ENCODE peak calls at places on chromosomes 13 and 19, in nine cellular contexts. One of them, this sample, is unnamed.

GRCh38 chr19:7533281-7533819 is 2.2 kb upstream of the PNPLA6 start:
- DNase-seq in uterus: peak
- DNase-seq in HFF-Myc: no peak
- DNase-seq in heart right ventricle: peak
- DNase-seq in right lobe of liver: peak
- DNase-seq in D721Med: no peak
- DNase-seq in PC-3: no peak
- DNase-seq in left ventricle myocardium inferior: peak
- DNase-seq in progenitor cell of endocrine pancreas: no peak
- DNase-seq in this sample: no peak

GRCh38 chr19:1027953-1028902 is 1.8 kb downstream of the CNN2 start:
- DNase-seq in D721Med: no peak
- DNase-seq in PC-3: peak
- DNase-seq in uterus: peak
- DNase-seq in HFF-Myc: peak
- DNase-seq in right lobe of liver: no peak
- DNase-seq in heart right ventricle: peak
- DNase-seq in progenitor cell of endocrine pancreas: peak
- DNase-seq in left ventricle myocardium inferior: peak
- DNase-seq in this sample: peak

GRCh38 chr19:7783991-7784421 is 21.0 kb downstream of the CLEC4M start:
- DNase-seq in heart right ventricle: no peak
- DNase-seq in progenitor cell of endocrine pancreas: no peak
- DNase-seq in uterus: no peak
- DNase-seq in right lobe of liver: no peak
- DNase-seq in PC-3: peak
- DNase-seq in HFF-Myc: no peak
- DNase-seq in D721Med: no peak
- DNase-seq in left ventricle myocardium inferior: no peak
- DNase-seq in this sample: no peak

GRCh38 chr19:45767410-45767880 is 1.6 kb downstream of the SIX5 start:
- DNase-seq in HFF-Myc: no peak
- DNase-seq in D721Med: no peak
- DNase-seq in right lobe of liver: peak
- DNase-seq in heart right ventricle: peak
- DNase-seq in left ventricle myocardium inferior: peak
- DNase-seq in progenitor cell of endocrine pancreas: no peak
- DNase-seq in PC-3: peak
- DNase-seq in uterus: peak
- DNase-seq in this sample: no peak

GRCh38 chr13:109818136-109818535 is 31.8 kb upstream of the IRS2 start:
- DNase-seq in D721Med: no peak
- DNase-seq in right lobe of liver: no peak
- DNase-seq in PC-3: no peak
- DNase-seq in HFF-Myc: no peak
- DNase-seq in left ventricle myocardium inferior: no peak
- DNase-seq in uterus: no peak
- DNase-seq in progenitor cell of endocrine pancreas: no peak
- DNase-seq in heart right ventricle: no peak
- DNase-seq in this sample: no peak

GRCh38 chr13:83975668-83976165 is 93.4 kb upstream of the SLITRK1 start:
- DNase-seq in left ventricle myocardium inferior: no peak
- DNase-seq in uterus: no peak
- DNase-seq in D721Med: no peak
- DNase-seq in PC-3: no peak
- DNase-seq in progenitor cell of endocrine pancreas: no peak
- DNase-seq in right lobe of liver: no peak
- DNase-seq in heart right ventricle: no peak
- DNase-seq in HFF-Myc: no peak
- DNase-seq in this sample: no peak

GRCh38 chr19:8466018-8466417 is 21.2 kb downstream of the HNRNPM start:
- DNase-seq in right lobe of liver: no peak
- DNase-seq in heart right ventricle: no peak
- DNase-seq in left ventricle myocardium inferior: no peak
- DNase-seq in progenitor cell of endocrine pancreas: no peak
- DNase-seq in D721Med: no peak
- DNase-seq in PC-3: no peak
- DNase-seq in uterus: no peak
- DNase-seq in HFF-Myc: no peak
- DNase-seq in this sample: no peak

GRCh38 chr19:31271569-31271911 is 77.7 kb downstream of the TSHZ3 start:
- DNase-seq in HFF-Myc: no peak
- DNase-seq in PC-3: no peak
- DNase-seq in left ventricle myocardium inferior: no peak
- DNase-seq in right lobe of liver: no peak
- DNase-seq in progenitor cell of endocrine pancreas: no peak
- DNase-seq in D721Med: no peak
- DNase-seq in uterus: no peak
- DNase-seq in heart right ventricle: no peak
- DNase-seq in this sample: no peak

GRCh38 chr13:91986771-91987515 is 588.5 kb downstream of the GPC5 start:
- DNase-seq in heart right ventricle: no peak
- DNase-seq in D721Med: no peak
- DNase-seq in progenitor cell of endocrine pancreas: no peak
- DNase-seq in right lobe of liver: no peak
- DNase-seq in HFF-Myc: no peak
- DNase-seq in PC-3: no peak
- DNase-seq in left ventricle myocardium inferior: no peak
- DNase-seq in uterus: no peak
- DNase-seq in this sample: no peak

GRCh38 chr19:38720559-38721236 is 23.6 kb downstream of the CAPN12 start:
- DNase-seq in progenitor cell of endocrine pancreas: no peak
- DNase-seq in left ventricle myocardium inferior: no peak
- DNase-seq in heart right ventricle: no peak
- DNase-seq in right lobe of liver: no peak
- DNase-seq in D721Med: no peak
- DNase-seq in PC-3: no peak
- DNase-seq in uterus: no peak
- DNase-seq in HFF-Myc: no peak
- DNase-seq in this sample: no peak

GRCh38 chr19:55179570-55180484 is at the start of gene SYT5:
- DNase-seq in D721Med: no peak
- DNase-seq in PC-3: peak
- DNase-seq in heart right ventricle: peak
- DNase-seq in right lobe of liver: peak
- DNase-seq in uterus: no peak
- DNase-seq in progenitor cell of endocrine pancreas: peak
- DNase-seq in left ventricle myocardium inferior: peak
- DNase-seq in HFF-Myc: no peak
- DNase-seq in this sample: peak

GRCh38 chr13:60661514-60661913 is 264.5 kb downstream of the TDRD3 start:
- DNase-seq in HFF-Myc: no peak
- DNase-seq in left ventricle myocardium inferior: no peak
- DNase-seq in PC-3: no peak
- DNase-seq in right lobe of liver: no peak
- DNase-seq in uterus: no peak
- DNase-seq in D721Med: peak
- DNase-seq in heart right ventricle: no peak
- DNase-seq in progenitor cell of endocrine pancreas: no peak
- DNase-seq in this sample: no peak

GRCh38 chr13:80116107-80116506 is 224.8 kb downstream of the SPRY2 start:
- DNase-seq in uterus: no peak
- DNase-seq in D721Med: no peak
- DNase-seq in left ventricle myocardium inferior: no peak
- DNase-seq in right lobe of liver: no peak
- DNase-seq in PC-3: peak
- DNase-seq in heart right ventricle: no peak
- DNase-seq in progenitor cell of endocrine pancreas: no peak
- DNase-seq in HFF-Myc: peak
- DNase-seq in this sample: no peak

GRCh38 chr13:48750588-48751383 is 97.1 kb downstream of the CYSLTR2 start:
- DNase-seq in left ventricle myocardium inferior: peak
- DNase-seq in PC-3: no peak
- DNase-seq in D721Med: no peak
- DNase-seq in HFF-Myc: no peak
- DNase-seq in heart right ventricle: peak
- DNase-seq in right lobe of liver: no peak
- DNase-seq in progenitor cell of endocrine pancreas: no peak
- DNase-seq in uterus: peak
- DNase-seq in this sample: no peak

GRCh38 chr13:99765869-99766268 is 205.7 kb downstream of the ZIC5 start:
- DNase-seq in PC-3: no peak
- DNase-seq in progenitor cell of endocrine pancreas: no peak
- DNase-seq in D721Med: no peak
- DNase-seq in right lobe of liver: no peak
- DNase-seq in uterus: no peak
- DNase-seq in heart right ventricle: no peak
- DNase-seq in left ventricle myocardium inferior: no peak
- DNase-seq in HFF-Myc: no peak
- DNase-seq in this sample: no peak

GRCh38 chr13:99768986-99769385 is 202.6 kb downstream of the ZIC5 start:
- DNase-seq in left ventricle myocardium inferior: no peak
- DNase-seq in D721Med: no peak
- DNase-seq in right lobe of liver: no peak
- DNase-seq in PC-3: no peak
- DNase-seq in uterus: no peak
- DNase-seq in HFF-Myc: no peak
- DNase-seq in heart right ventricle: no peak
- DNase-seq in progenitor cell of endocrine pancreas: no peak
- DNase-seq in this sample: no peak

DNA sequence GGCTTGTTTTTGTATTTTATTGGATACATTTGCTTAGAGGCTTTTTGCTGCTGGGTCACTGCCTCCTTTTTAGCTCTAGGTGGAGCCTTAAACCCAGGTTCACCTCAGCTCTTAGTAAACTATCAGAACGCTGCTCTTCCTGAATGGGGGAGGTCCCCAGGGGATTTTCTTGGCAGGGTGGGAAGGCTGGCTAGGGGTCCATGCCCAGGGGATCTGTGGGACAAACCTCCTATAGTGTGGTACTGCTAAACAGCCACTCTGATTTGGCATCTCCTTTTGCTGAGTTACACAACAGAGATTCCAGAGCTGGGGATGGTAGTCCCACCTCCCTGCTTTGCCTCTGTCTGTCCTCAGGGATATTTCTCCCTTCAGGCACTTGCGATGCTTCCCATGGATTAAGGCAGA is 204.9 kb downstream of the ZIC5 start:
- DNase-seq in HFF-Myc: peak
- DNase-seq in right lobe of liver: no peak
- DNase-seq in left ventricle myocardium inferior: no peak
- DNase-seq in PC-3: no peak
- DNase-seq in D721Med: no peak
- DNase-seq in heart right ventricle: no peak
- DNase-seq in progenitor cell of endocrine pancreas: no peak
- DNase-seq in uterus: no peak
- DNase-seq in this sample: no peak
- TF ChIP-seq CTCF in HFF-Myc: peak
- TF ChIP-seq CTCF in right lobe of liver: peak
- TF ChIP-seq CTCF in left ventricle myocardium inferior: no peak
- TF ChIP-seq CTCF in PC-3: no peak
- TF ChIP-seq CTCF in D721Med: no peak
- TF ChIP-seq CTCF in heart right ventricle: no peak
- TF ChIP-seq CTCF in progenitor cell of endocrine pancreas: peak
- TF ChIP-seq CTCF in uterus: no peak
- TF ChIP-seq CTCF in this sample: no peak

DNA sequence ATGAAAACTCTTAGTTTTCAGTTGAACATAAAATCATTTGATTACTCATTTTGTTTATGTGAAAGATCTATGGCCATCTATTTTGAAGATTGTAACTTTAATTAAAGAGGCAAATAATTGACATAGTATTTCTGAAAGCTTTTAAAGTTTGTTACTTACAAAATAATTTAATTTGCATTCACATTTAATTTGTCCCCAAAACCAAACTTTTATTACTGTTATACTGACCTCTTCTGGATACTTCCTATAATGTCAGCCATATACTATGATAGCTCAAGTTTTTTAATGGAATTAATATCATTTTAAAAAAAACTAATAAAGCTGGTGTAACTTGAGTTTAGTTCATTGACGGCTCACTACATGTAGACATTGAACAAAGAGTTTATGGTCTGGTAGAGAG is 4.9 kb upstream of the SGCG start:
- DNase-seq in progenitor cell of endocrine pancreas: no peak
- DNase-seq in right lobe of liver: no peak
- DNase-seq in left ventricle myocardium inferior: no peak
- DNase-seq in D721Med: no peak
- DNase-seq in uterus: no peak
- DNase-seq in heart right ventricle: no peak
- DNase-seq in PC-3: peak
- DNase-seq in HFF-Myc: no peak
- DNase-seq in this sample: no peak
- TF ChIP-seq CTCF in progenitor cell of endocrine pancreas: peak
- TF ChIP-seq CTCF in right lobe of liver: no peak
- TF ChIP-seq CTCF in left ventricle myocardium inferior: no peak
- TF ChIP-seq CTCF in D721Med: peak
- TF ChIP-seq CTCF in uterus: no peak
- TF ChIP-seq CTCF in heart right ventricle: peak
- TF ChIP-seq CTCF in PC-3: peak
- TF ChIP-seq CTCF in HFF-Myc: no peak
- TF ChIP-seq CTCF in this sample: peak

GRCh38 chr13:71754407-71754974 is 112.5 kb downstream of the DACH1 start:
- DNase-seq in HFF-Myc: no peak
- DNase-seq in left ventricle myocardium inferior: no peak
- DNase-seq in D721Med: no peak
- DNase-seq in right lobe of liver: no peak
- DNase-seq in heart right ventricle: no peak
- DNase-seq in uterus: peak
- DNase-seq in PC-3: no peak
- DNase-seq in progenitor cell of endocrine pancreas: no peak
- DNase-seq in this sample: no peak
- TF ChIP-seq CTCF in HFF-Myc: no peak
- TF ChIP-seq CTCF in left ventricle myocardium inferior: peak
- TF ChIP-seq CTCF in D721Med: no peak
- TF ChIP-seq CTCF in right lobe of liver: no peak
- TF ChIP-seq CTCF in heart right ventricle: peak
- TF ChIP-seq CTCF in uterus: no peak
- TF ChIP-seq CTCF in PC-3: peak
- TF ChIP-seq CTCF in progenitor cell of endocrine pancreas: peak
- TF ChIP-seq CTCF in this sample: no peak

GRCh38 chr19:3554254-3555083 is 2.9 kb downstream of the MFSD12 start:
- DNase-seq in PC-3: no peak
- DNase-seq in left ventricle myocardium inferior: no peak
- DNase-seq in HFF-Myc: no peak
- DNase-seq in D721Med: no peak
- DNase-seq in progenitor cell of endocrine pancreas: no peak
- DNase-seq in heart right ventricle: no peak
- DNase-seq in right lobe of liver: no peak
- DNase-seq in uterus: no peak
- DNase-seq in this sample: peak

GRCh38 chr19:3556423-3556977 is 886 bp downstream of the MFSD12 start:
- DNase-seq in left ventricle myocardium inferior: no peak
- DNase-seq in D721Med: no peak
- DNase-seq in uterus: no peak
- DNase-seq in PC-3: no peak
- DNase-seq in right lobe of liver: no peak
- DNase-seq in progenitor cell of endocrine pancreas: no peak
- DNase-seq in heart right ventricle: no peak
- DNase-seq in HFF-Myc: no peak
- DNase-seq in this sample: no peak

GRCh38 chr19:3555653-3556422 is 1.5 kb downstream of the MFSD12 start:
- DNase-seq in D721Med: no peak
- DNase-seq in right lobe of liver: no peak
- DNase-seq in HFF-Myc: no peak
- DNase-seq in PC-3: no peak
- DNase-seq in uterus: no peak
- DNase-seq in progenitor cell of endocrine pancreas: no peak
- DNase-seq in left ventricle myocardium inferior: no peak
- DNase-seq in heart right ventricle: no peak
- DNase-seq in this sample: no peak

GRCh38 chr19:3557461-3558248 is at the start of gene MFSD12:
- DNase-seq in progenitor cell of endocrine pancreas: peak
- DNase-seq in D721Med: peak
- DNase-seq in PC-3: peak
- DNase-seq in HFF-Myc: peak
- DNase-seq in left ventricle myocardium inferior: peak
- DNase-seq in heart right ventricle: peak
- DNase-seq in right lobe of liver: peak
- DNase-seq in uterus: peak
- DNase-seq in this sample: peak

GRCh38 chr19:3556978-3557460 is 367 bp downstream of the MFSD12 start:
- DNase-seq in D721Med: no peak
- DNase-seq in HFF-Myc: no peak
- DNase-seq in heart right ventricle: no peak
- DNase-seq in right lobe of liver: peak
- DNase-seq in left ventricle myocardium inferior: no peak
- DNase-seq in progenitor cell of endocrine pancreas: no peak
- DNase-seq in uterus: no peak
- DNase-seq in PC-3: peak
- DNase-seq in this sample: peak
- TF ChIP-seq CTCF in D721Med: no peak
- TF ChIP-seq CTCF in HFF-Myc: no peak
- TF ChIP-seq CTCF in heart right ventricle: no peak
- TF ChIP-seq CTCF in right lobe of liver: peak
- TF ChIP-seq CTCF in left ventricle myocardium inferior: peak
- TF ChIP-seq CTCF in progenitor cell of endocrine pancreas: peak
- TF ChIP-seq CTCF in uterus: no peak
- TF ChIP-seq CTCF in PC-3: no peak
- TF ChIP-seq CTCF in this sample: peak